ENCODE peak calls at places on chromosome 12, in nine cellular contexts. W is NCI-H1092 treated with DMSO at 0.1 percent for 48 hours, E is left cardiac atrium, O is HS-5, K is mucosa of gallbladder, L is astrocyte of the hippocampus, C is nephron progenitor cell, G is GM20000, V is NCI-H187. F is an unnamed sample.

GRCh38 chr12:108826807-108827721 is 30.3 kb downstream of the SSH1 start:
- DNase-seq in V (no peak), K (no peak), W (no peak), O (no peak), G (no peak), C (no peak), L (no peak), E (no peak), F (no peak)

GRCh38 chr12:51218607-51219161 is 822 bp upstream of the POU6F1 start:
- DNase-seq in V (no peak), G (no peak), K (peak), L (peak), E (no peak), C (no peak), O (no peak), W (no peak), F (no peak)

GRCh38 chr12:54053625-54054441 is at the start of gene HOXC4:
- DNase-seq in G (peak), W (no peak), C (peak), V (no peak), E (no peak), O (no peak), K (peak), L (no peak), F (no peak)

GRCh38 chr12:5083955-5084849 is 40.5 kb downstream of the KCNA5 start:
- DNase-seq in C (peak), G (peak), V (no peak), O (peak), K (peak), L (peak), W (peak), E (no peak), F (peak)

GRCh38 chr12:132151766-132152410 is 7.6 kb downstream of the NOC4L start:
- DNase-seq in V (no peak), O (no peak), L (no peak), G (no peak), E (peak), K (no peak), C (peak), W (no peak), F (no peak)

GRCh38 chr12:124737772-124738635 is 125.7 kb downstream of the SCARB1 start:
- DNase-seq in O (no peak), C (no peak), G (no peak), E (no peak), L (no peak), K (no peak), W (no peak), V (no peak), F (no peak)

GRCh38 chr12:102631274-102631673 is 150.9 kb upstream of the IGF1 start:
- DNase-seq in G (no peak), K (no peak), W (no peak), E (no peak), V (no peak), L (peak), O (peak), C (no peak), F (peak)

GRCh38 chr12:55664826-55665225 is 28.1 kb downstream of the OR10P1 start:
- DNase-seq in K (no peak), E (no peak), V (no peak), O (no peak), G (no peak), L (no peak), W (no peak), C (no peak), F (no peak)

GRCh38 chr12:130878193-130879185 is 6.6 kb downstream of the RAN start:
- DNase-seq in O (no peak), V (no peak), G (no peak), L (no peak), E (no peak), C (no peak), K (no peak), W (no peak), F (no peak)

GRCh38 chr12:113271853-113272561 is 50.7 kb downstream of the TPCN1 start:
- DNase-seq in E (peak), O (peak), C (no peak), K (peak), L (peak), G (peak), V (no peak), W (no peak), F (peak)

GRCh38 chr12:78096909-78097597 is 266.4 kb downstream of the NAV3 start:
- DNase-seq in V (no peak), C (no peak), G (no peak), O (no peak), E (no peak), K (no peak), L (peak), W (peak), F (peak)

GRCh38 chr12:80684077-80684495 is 23.3 kb upstream of the MYF6 start:
- DNase-seq in E (no peak), C (no peak), O (no peak), V (no peak), K (no peak), L (no peak), G (no peak), W (no peak), F (no peak)

GRCh38 chr12:11677752-11678151 is 28.3 kb downstream of the ETV6 start:
- DNase-seq in O (no peak), G (no peak), C (no peak), E (peak), L (no peak), V (no peak), K (no peak), W (no peak), F (no peak)

GRCh38 chr12:8572507-8572906 is 31.8 kb upstream of the CLEC4E start:
- DNase-seq in E (no peak), L (no peak), O (no peak), G (no peak), W (no peak), C (no peak), V (no peak), K (no peak), F (no peak)

GRCh38 chr12:27606986-27607385 is 83.0 kb downstream of the PPFIBP1 start:
- DNase-seq in G (no peak), E (no peak), O (no peak), W (no peak), V (no peak), K (no peak), L (no peak), C (no peak), F (no peak)

GRCh38 chr12:38904932-38905479 is 385 bp downstream of the CPNE8 start:
- DNase-seq in O (peak), L (peak), W (no peak), K (peak), G (peak), E (peak), V (no peak), C (peak), F (no peak)

GRCh38 chr12:54033106-54033979 is 493 bp downstream of the HOXC5 start:
- DNase-seq in O (no peak), G (no peak), V (no peak), K (no peak), E (no peak), C (peak), W (peak), L (no peak), F (no peak)

GRCh38 chr12:88896958-88897357 is 316.7 kb upstream of the KITLG start:
- DNase-seq in W (no peak), V (no peak), E (no peak), O (peak), L (no peak), G (no peak), C (no peak), K (no peak), F (no peak)

GRCh38 chr12:124542021-124542941 is 25.1 kb downstream of the NCOR2 start:
- DNase-seq in W (no peak), K (no peak), E (no peak), G (no peak), C (no peak), V (no peak), O (no peak), L (no peak), F (no peak)

GRCh38 chr12:107657133-107657532 is 28.5 kb upstream of the PWP1 start:
- DNase-seq in V (no peak), W (no peak), G (no peak), E (no peak), L (no peak), O (no peak), C (no peak), K (no peak), F (no peak)

GRCh38 chr12:110079477-110080400 is 31.4 kb upstream of the C12orf76 start:
- DNase-seq in E (peak), K (peak), C (no peak), G (peak), V (no peak), L (no peak), W (no peak), O (no peak), F (no peak)

GRCh38 chr12:108750471-108751402 is 19.4 kb upstream of the CORO1C start:
- DNase-seq in V (no peak), K (no peak), E (no peak), C (no peak), L (no peak), G (no peak), W (no peak), O (no peak), F (no peak)

GRCh38 chr12:98669751-98670150 is 24.7 kb downstream of the APAF1 start:
- DNase-seq in E (no peak), C (no peak), O (no peak), K (no peak), G (no peak), V (no peak), W (no peak), L (no peak), F (no peak)

GRCh38 chr12:116924558-116925453 is 14.1 kb downstream of the FBXW8 start:
- DNase-seq in O (peak), G (no peak), C (no peak), V (no peak), E (no peak), K (peak), W (no peak), L (peak), F (peak)

GRCh38 chr12:53726342-53726741 is 910 bp downstream of the CALCOCO1 start:
- DNase-seq in O (no peak), V (no peak), E (no peak), G (peak), K (no peak), L (no peak), W (no peak), C (no peak), F (no peak)

GRCh38 chr12:131929530-131930456 is 717 bp downstream of the PUS1 start:
- DNase-seq in L (peak), E (no peak), G (peak), O (no peak), W (no peak), K (no peak), C (peak), V (no peak), F (no peak)

GRCh38 chr12:28486521-28486920 is 296.3 kb downstream of the CCDC91 start:
- DNase-seq in K (no peak), E (no peak), G (no peak), O (no peak), V (no peak), L (no peak), C (no peak), W (no peak), F (no peak)

GRCh38 chr12:109707470-109707821 is 6.2 kb upstream of the FAM222A start:
- DNase-seq in C (no peak), G (no peak), V (no peak), K (no peak), L (no peak), W (no peak), O (no peak), E (no peak), F (no peak)

GRCh38 chr12:94872671-94873367 is 130.7 kb downstream of the NDUFA12 start:
- DNase-seq in V (no peak), G (peak), E (no peak), K (no peak), W (peak), O (no peak), L (peak), C (peak), F (no peak)

GRCh38 chr12:108602961-108603704 is 5.2 kb upstream of the TMEM119 start:
- DNase-seq in G (no peak), L (no peak), O (no peak), C (no peak), E (no peak), V (no peak), K (no peak), W (no peak), F (no peak)

GRCh38 chr12:20646239-20646827 is 48.8 kb upstream of the SLCO1C1 start:
- DNase-seq in E (no peak), W (peak), K (no peak), O (no peak), L (peak), G (peak), C (no peak), V (peak), F (peak)

GRCh38 chr12:83434600-83434999 is 747.9 kb downstream of the TMTC2 start:
- DNase-seq in C (no peak), V (no peak), K (no peak), E (no peak), O (no peak), G (no peak), L (peak), W (no peak), F (no peak)

GRCh38 chr12:24436667-24437066 is 487.2 kb upstream of the SOX5 start:
- DNase-seq in V (no peak), W (no peak), K (no peak), L (no peak), E (no peak), O (no peak), G (no peak), C (no peak), F (no peak)